ENCODE peak calls at places on chromosome 12, in nine cellular contexts. P is choroid plexus epithelial cell, Y is PC-3, M is omental fat pad, D is left lung, L is dorsolateral prefrontal cortex, F is neural crest cell, V is SK-N-SH, J is WERI-Rb-1. U is an unnamed sample.
A peak's percentile ranks its signal among the peaks of the same experiment; 100 is the strongest.

GRCh38 chr12:49540229-49541139 is 1.7 kb downstream of the KCNH3 start:
- DNase-seq in P (no peak), Y (peak; percentile 65), M (no peak), D (peak; percentile 63), L (no peak), F (no peak), V (peak; percentile 44), J (no peak), U (no peak)

GRCh38 chr12:130632582-130633174 is 83.4 kb downstream of the RIMBP2 start:
- DNase-seq in P (no peak), Y (no peak), M (no peak), D (no peak), L (no peak), F (no peak), V (no peak), J (no peak), U (no peak)

GRCh38 chr12:112977641-112978040 is 678 bp upstream of the OAS2 start:
- DNase-seq in P (no peak), Y (no peak), M (no peak), D (no peak), L (no peak), F (no peak), V (no peak), J (no peak), U (no peak)

GRCh38 chr12:121964813-121965643 is 46.6 kb downstream of the CFAP251 start:
- DNase-seq in P (peak; percentile 7), Y (peak; percentile 99), M (no peak), D (no peak), L (no peak), F (no peak), V (peak; percentile 51), J (no peak), U (peak; percentile 66)

GRCh38 chr12:63419119-63419518 is 249.2 kb downstream of the DPY19L2 start:
- DNase-seq in P (no peak), Y (peak; percentile 73), M (no peak), D (no peak), L (no peak), F (no peak), V (no peak), J (no peak), U (no peak)

GRCh38 chr12:64457036-64457435 is 5.1 kb downstream of the TBK1 start:
- DNase-seq in P (peak; percentile 28), Y (no peak), M (no peak), D (no peak), L (no peak), F (no peak), V (no peak), J (no peak), U (peak; percentile 39)

GRCh38 chr12:92470608-92471021 is 232.2 kb upstream of the PLEKHG7 start:
- DNase-seq in P (no peak), Y (peak; percentile 14), M (no peak), D (no peak), L (no peak), F (no peak), V (no peak), J (no peak), U (no peak)

GRCh38 chr12:102010265-102010994 is 51.4 kb downstream of the WASHC3 start:
- DNase-seq in P (no peak), Y (no peak), M (no peak), D (no peak), L (no peak), F (no peak), V (no peak), J (no peak), U (no peak)

GRCh38 chr12:4284306-4284705 is 10.7 kb downstream of the CCND2 start:
- DNase-seq in P (no peak), Y (no peak), M (no peak), D (no peak), L (no peak), F (no peak), V (no peak), J (no peak), U (no peak)

GRCh38 chr12:4281173-4281654 is 7.7 kb downstream of the CCND2 start:
- DNase-seq in P (no peak), Y (no peak), M (no peak), D (no peak), L (no peak), F (no peak), V (no peak), J (no peak), U (no peak)

GRCh38 chr12:4283512-4284255 is 10.1 kb downstream of the CCND2 start:
- DNase-seq in P (no peak), Y (no peak), M (no peak), D (no peak), L (no peak), F (no peak), V (no peak), J (no peak), U (no peak)

GRCh38 chr12:4282103-4282891 is 8.7 kb downstream of the CCND2 start:
- DNase-seq in P (no peak), Y (no peak), M (no peak), D (no peak), L (no peak), F (no peak), V (no peak), J (no peak), U (no peak)

DNA sequence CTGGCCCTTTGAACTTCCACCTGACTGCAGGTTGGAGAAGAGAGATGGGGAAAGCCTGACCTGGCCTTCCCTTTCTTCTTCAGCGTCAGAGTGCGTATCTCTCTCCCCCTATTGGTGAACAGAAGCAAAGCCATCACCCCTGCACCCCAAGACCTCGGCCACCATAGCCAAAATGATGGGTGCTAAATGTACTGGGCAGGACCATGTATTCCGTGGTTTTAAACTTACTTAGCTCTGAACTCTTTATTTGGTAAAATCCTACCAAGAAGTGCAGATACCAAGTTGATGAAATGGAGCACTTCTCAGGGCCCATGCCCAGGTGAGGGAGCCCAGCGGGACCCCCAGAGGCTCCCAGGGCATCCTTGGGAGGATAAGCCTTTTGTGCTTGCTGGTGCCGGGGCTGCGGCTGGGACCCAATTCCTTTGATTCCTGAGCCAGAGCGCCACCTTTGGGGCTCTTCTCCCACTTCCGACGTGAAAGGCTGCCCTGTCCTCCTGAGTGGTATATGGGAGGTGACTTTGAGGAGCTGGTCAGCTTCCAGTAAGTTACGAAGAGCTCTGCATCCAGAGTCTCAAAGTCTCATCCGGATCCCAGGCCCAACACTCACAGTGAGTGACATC is 9.4 kb downstream of the CCND2 start:
- DNase-seq in P (no peak), Y (no peak), M (no peak), D (no peak), L (no peak), F (no peak), V (no peak), J (no peak), U (no peak)
- TF ChIP-seq CTCF in P (no peak), Y (no peak), M (no peak), D (no peak), L (no peak), F (no peak), V (no peak), J (peak; percentile 19), U (no peak)

GRCh38 chr12:67394600-67394999 is 125.4 kb downstream of the CAND1 start:
- DNase-seq in P (peak; percentile 79), Y (no peak), M (no peak), D (no peak), L (no peak), F (no peak), V (no peak), J (no peak), U (peak; percentile 59)
- TF ChIP-seq CTCF in P (peak; percentile 61), Y (no peak), M (no peak), D (no peak), L (no peak), F (no peak), V (no peak), J (no peak), U (peak; percentile 28)

GRCh38 chr12:71661977-71662522 is 1.6 kb downstream of the ZFC3H1 start:
- DNase-seq in P (peak; percentile 66), Y (no peak), M (no peak), D (no peak), L (no peak), F (no peak), V (no peak), J (no peak), U (peak; percentile 82)

GRCh38 chr12:71664411-71665108 is 459 bp downstream of the THAP2 start:
- DNase-seq in P (peak; percentile 31), Y (no peak), M (no peak), D (no peak), L (no peak), F (no peak), V (no peak), J (no peak), U (peak; percentile 28)

GRCh38 chr12:71662861-71663560 is 637 bp downstream of the ZFC3H1 start:
- DNase-seq in P (peak; percentile 60), Y (peak; percentile 57), M (peak; percentile 43), D (peak; percentile 89), L (peak; percentile 72), F (peak; percentile 46), V (peak; percentile 56), J (peak; percentile 36), U (peak; percentile 59)

GRCh38 chr12:71665109-71665476 is 992 bp downstream of the THAP2 start:
- DNase-seq in P (no peak), Y (peak; percentile 15), M (no peak), D (no peak), L (no peak), F (no peak), V (no peak), J (no peak), U (no peak)

DNA sequence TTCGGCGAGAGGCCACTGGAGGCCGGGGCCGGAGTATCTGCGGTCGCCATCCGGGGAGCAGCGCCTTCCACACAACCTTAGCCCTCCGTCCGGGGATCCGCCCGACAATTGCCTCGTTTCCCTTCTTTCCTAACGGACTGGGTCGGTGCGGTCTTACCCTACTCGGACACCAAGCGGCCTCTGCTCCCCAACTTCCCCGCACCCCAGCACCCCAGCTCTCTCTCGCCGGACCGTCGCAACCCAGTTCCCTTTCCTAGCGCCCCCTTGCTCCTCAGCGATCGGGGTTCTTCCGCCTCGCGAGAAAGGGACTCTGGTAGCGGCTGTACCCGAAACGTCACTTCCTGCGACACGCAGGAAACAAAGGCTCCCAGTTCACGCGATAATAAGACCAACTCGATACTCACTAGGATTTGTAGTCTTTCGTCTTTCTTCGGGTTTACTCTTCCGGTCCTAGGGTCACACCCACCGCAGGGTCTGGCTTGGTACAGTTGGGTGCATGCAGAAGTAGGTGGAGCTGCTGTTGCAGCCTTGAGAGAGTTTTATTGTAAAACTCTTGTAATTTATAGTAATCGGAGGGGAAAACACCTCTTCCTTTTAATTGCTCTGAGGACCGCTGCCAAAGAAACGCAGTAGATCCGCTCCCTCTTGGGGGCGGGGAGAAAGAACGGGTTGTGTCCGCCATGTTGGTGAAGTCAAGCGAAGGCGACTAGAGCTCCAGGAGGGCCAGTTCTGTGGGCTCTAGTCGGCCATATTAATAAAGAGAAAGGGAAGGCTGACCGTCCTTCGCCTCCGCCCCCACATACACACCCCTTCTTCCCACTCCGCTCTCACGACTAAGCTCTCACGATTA is at the start of the genes THAP2 and ZFC3H1:
- DNase-seq in P (peak; percentile 100), Y (peak; percentile 99), M (peak; percentile 74), D (peak; percentile 95), L (peak; percentile 98), F (peak; percentile 76), V (peak; percentile 88), J (peak; percentile 93), U (peak; percentile 100)
- TF ChIP-seq CTCF in P (peak; percentile 55), Y (peak; percentile 48), M (no peak), D (no peak), L (no peak), F (no peak), V (peak; percentile 42), J (peak; percentile 49), U (peak; percentile 36)

DNA sequence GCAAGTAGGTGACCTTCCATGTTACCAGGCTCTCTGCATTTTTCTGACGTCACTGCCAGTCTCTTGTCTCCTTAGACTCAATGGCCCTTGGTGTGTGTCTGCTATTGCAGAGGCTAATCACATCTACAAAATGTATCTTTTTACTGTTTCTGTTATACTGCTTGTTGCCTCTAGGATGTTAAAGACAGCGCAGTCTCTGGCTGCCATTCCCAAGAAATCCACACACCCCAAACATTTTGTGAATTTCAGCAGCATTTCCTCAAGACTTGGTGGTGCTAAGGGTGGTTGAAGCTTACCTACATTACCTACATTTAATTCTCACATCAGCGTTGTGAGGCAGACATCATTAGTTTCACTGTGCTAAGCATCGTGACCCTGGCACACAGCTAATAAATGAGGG is 87.2 kb downstream of the C12orf75 start:
- DNase-seq in P (no peak), Y (no peak), M (no peak), D (no peak), L (no peak), F (no peak), V (no peak), J (no peak), U (no peak)
- TF ChIP-seq CTCF in P (peak; percentile 18), Y (no peak), M (no peak), D (no peak), L (no peak), F (peak; percentile 17), V (peak; percentile 16), J (no peak), U (no peak)